ENCODE peak calls at places on chromosome 10, in six cellular contexts. O is adipocyte; I is CD4-positive, alpha-beta memory T cell; N is AG08396; W is activated CD8-positive, alpha-beta T cell treated with anti-CD3 and anti-CD28 coated beads, Interleukin-2, amount 10 ng/mL, durations not matched to agents 7 days and 5 days; C is CD4-positive, alpha-beta T cell. K is an unnamed sample.

GRCh38 chr10:61869772-61870520 is 31.6 kb upstream of the ARID5B start:
- DNase-seq in I (no peak), W (no peak), C (no peak), N (peak; percentile 59), O (peak; percentile 58), K (peak; percentile 55)

GRCh38 chr10:46528675-46529615 is 27.5 kb downstream of the GPRIN2 start:
- DNase-seq in O (no peak), N (no peak), I (no peak), C (no peak), W (no peak), K (no peak)

GRCh38 chr10:22010973-22011408 is 7.5 kb upstream of the DNAJC1 start:
- DNase-seq in I (peak; percentile 51), C (no peak), W (no peak), N (no peak), O (peak; percentile 84), K (peak; percentile 45)

GRCh38 chr10:119029613-119030420 is at the start of gene NANOS1:
- DNase-seq in O (peak; percentile 48), C (no peak), N (peak; percentile 41), W (peak; percentile 28), I (peak; percentile 26), K (peak; percentile 24)

GRCh38 chr10:21502371-21502765 is 23.1 kb downstream of the SKIDA1 start:
- DNase-seq in C (no peak), W (no peak), N (no peak), O (no peak), I (no peak), K (no peak)

GRCh38 chr10:127028556-127028955 is 123.3 kb downstream of the DOCK1 start:
- DNase-seq in I (no peak), W (no peak), O (no peak), C (no peak), N (no peak), K (no peak)

GRCh38 chr10:124946945-124947344 is 5.0 kb downstream of the ZRANB1 start:
- DNase-seq in I (no peak), W (no peak), O (no peak), C (no peak), N (no peak), K (peak; percentile 45)

GRCh38 chr10:69936091-69936490 is 116.6 kb upstream of the MACROH2A2 start:
- DNase-seq in W (peak; percentile 32), C (no peak), I (no peak), N (no peak), O (peak; percentile 19), K (no peak)

GRCh38 chr10:58352956-58353610 is 18.3 kb downstream of the UBE2D1 start:
- DNase-seq in C (no peak), W (no peak), N (no peak), I (no peak), O (peak; percentile 38), K (peak; percentile 52)

GRCh38 chr10:78768041-78768569 is 300.7 kb upstream of the ZMIZ1 start:
- DNase-seq in C (no peak), O (no peak), W (no peak), I (no peak), N (no peak), K (no peak)

GRCh38 chr10:132698761-132699391 is 87.1 kb downstream of the NKX6-2 start:
- DNase-seq in O (no peak), I (no peak), N (no peak), W (no peak), C (no peak), K (no peak)

GRCh38 chr10:100729877-100730738 is 15.3 kb upstream of the PAX2 start:
- DNase-seq in N (no peak), C (no peak), I (no peak), O (no peak), W (no peak), K (no peak)

GRCh38 chr10:98430427-98430826 is 15.4 kb upstream of the PYROXD2 start:
- DNase-seq in O (no peak), W (no peak), C (no peak), N (no peak), I (no peak), K (no peak)

GRCh38 chr10:129694633-129695356 is 227.8 kb downstream of the MGMT start:
- DNase-seq in N (no peak), W (no peak), O (no peak), C (no peak), I (no peak), K (no peak)

GRCh38 chr10:72318383-72319262 is 36.1 kb downstream of the DNAJB12 start:
- DNase-seq in I (no peak), N (no peak), W (no peak), O (no peak), C (no peak), K (no peak)

GRCh38 chr10:98172495-98172894 is 38.0 kb downstream of the R3HCC1L start:
- DNase-seq in N (no peak), W (no peak), I (no peak), O (no peak), C (no peak), K (peak; percentile 87)

GRCh38 chr10:86613096-86613495 is 41.3 kb upstream of the OPN4 start:
- DNase-seq in W (no peak), I (no peak), N (no peak), O (no peak), C (no peak), K (no peak)

GRCh38 chr10:123997486-123998196 is 95.8 kb downstream of the CHST15 start:
- DNase-seq in I (no peak), W (no peak), C (no peak), N (peak; percentile 86), O (peak; percentile 96), K (peak; percentile 93)

GRCh38 chr10:1057106-1057657 is 997 bp downstream of the WDR37 start:
- DNase-seq in N (peak; percentile 28), C (no peak), W (no peak), O (peak; percentile 35), I (no peak), K (no peak)

GRCh38 chr10:124539935-124540641 is 78.5 kb downstream of the LHPP start:
- DNase-seq in O (peak; percentile 57), W (peak; percentile 64), N (peak; percentile 81), C (peak; percentile 56), I (peak; percentile 66), K (peak; percentile 44)

GRCh38 chr10:125343118-125343752 is 182.9 kb upstream of the CTBP2 start:
- DNase-seq in I (no peak), O (peak; percentile 56), N (peak; percentile 32), C (no peak), W (no peak), K (peak; percentile 32)

GRCh38 chr10:22573820-22574569 is 140.4 kb downstream of the PIP4K2A start:
- DNase-seq in I (peak; percentile 25), C (no peak), N (peak; percentile 24), W (peak; percentile 57), O (peak; percentile 54), K (peak; percentile 58)

GRCh38 chr10:118712930-118713634 is 41.7 kb downstream of the CACUL1 start:
- DNase-seq in N (no peak), W (no peak), I (no peak), O (no peak), C (no peak), K (no peak)

GRCh38 chr10:60734226-60734625 is 44.1 kb upstream of the CDK1 start:
- DNase-seq in I (no peak), O (no peak), W (no peak), N (no peak), C (no peak), K (no peak)

GRCh38 chr10:38076687-38077086 is 17.4 kb upstream of the ZNF37A start:
- DNase-seq in W (no peak), N (no peak), O (no peak), C (no peak), I (no peak), K (no peak)

GRCh38 chr10:43233601-43234430 is 33.0 kb downstream of the RASGEF1A start:
- DNase-seq in C (no peak), O (no peak), W (no peak), N (no peak), I (no peak), K (no peak)

GRCh38 chr10:43235070-43235900 is 31.6 kb downstream of the RASGEF1A start:
- DNase-seq in I (no peak), W (no peak), C (no peak), O (no peak), N (no peak), K (no peak)

GRCh38 chr10:47425813-47426419 is 41.8 kb upstream of the ZNF488 start:
- DNase-seq in I (no peak), C (no peak), N (no peak), O (no peak), W (no peak), K (peak; percentile 37)

K was measured in myocyte.